ENCODE peak calls at places on chromosomes 12 and 14, in nine cellular contexts. Y is thyroid gland, I is gastrocnemius medialis, J is esophagus squamous epithelium, U is IMR-90, A is ovary, H is body of pancreas, S is transverse colon, O is Peyer's patch. T is an unnamed sample. For H3K4me1, the result is how much of the 10 kb centered on the place peaks cover.

GRCh38 chr14:105117257-105117646 is 51.3 kb downstream of the JAG2 start:
- DNase-seq in Y (no peak), H (no peak), A (no peak), U (no peak), S (no peak), J (no peak), O (no peak), I (no peak), T (no peak)

GRCh38 chr14:101124860-101125259 is 221.3 kb upstream of the RTL1 start:
- DNase-seq in I (no peak), U (no peak), Y (no peak), H (no peak), A (no peak), O (no peak), J (no peak), S (no peak), T (no peak)

GRCh38 chr14:98965061-98965460 is 306.9 kb downstream of the BCL11B start:
- DNase-seq in I (no peak), S (no peak), O (no peak), U (no peak), J (no peak), Y (no peak), H (no peak), A (no peak), T (no peak)

GRCh38 chr12:45863332-45863731 is 127.0 kb downstream of the SCAF11 start:
- DNase-seq in S (no peak), H (no peak), I (no peak), A (no peak), O (no peak), U (no peak), Y (no peak), J (no peak), T (peak)

GRCh38 chr14:102075155-102075554 is 11.7 kb downstream of the HSP90AA1 start:
- DNase-seq in U (no peak), Y (no peak), O (no peak), S (no peak), I (no peak), H (no peak), A (no peak), J (no peak), T (no peak)

GRCh38 chr12:124165695-124166094 is 129.2 kb upstream of the RFLNA start:
- DNase-seq in J (no peak), Y (no peak), I (no peak), U (no peak), H (no peak), A (no peak), S (no peak), O (no peak), T (no peak)

GRCh38 chr12:116551952-116552749 is 7.0 kb upstream of the MAP1LC3B2 start:
- DNase-seq in A (no peak), Y (no peak), H (no peak), J (no peak), S (no peak), I (no peak), O (no peak), U (peak), T (no peak)

GRCh38 chr14:74550071-74550470 is 56.5 kb downstream of the ISCA2 start:
- DNase-seq in U (no peak), H (no peak), S (no peak), I (no peak), J (no peak), O (no peak), A (no peak), Y (no peak), T (no peak)

GRCh38 chr12:15963271-15963670 is 52.1 kb downstream of the DERA start:
- DNase-seq in J (no peak), U (peak), A (no peak), Y (no peak), I (no peak), H (no peak), S (no peak), O (no peak), T (no peak)

GRCh38 chr12:45244561-45245348 is 28.9 kb downstream of the ANO6 start:
- DNase-seq in S (no peak), J (no peak), H (no peak), U (peak), Y (no peak), A (no peak), O (no peak), I (peak), T (no peak)

GRCh38 chr14:96299441-96299840 is 43.4 kb downstream of the BDKRB1 start:
- DNase-seq in O (no peak), Y (no peak), H (no peak), U (no peak), S (no peak), J (no peak), I (no peak), A (no peak), T (no peak)

GRCh38 chr12:70918321-70918720 is 2.2 kb downstream of the PTPRR start:
- DNase-seq in Y (no peak), S (no peak), U (no peak), A (no peak), O (no peak), H (no peak), I (no peak), J (no peak), T (no peak)

GRCh38 chr14:23539209-23539866 is 12.2 kb downstream of the ZFHX2 start:
- DNase-seq in A (peak), S (no peak), I (no peak), Y (no peak), O (no peak), H (peak), J (no peak), U (peak), T (no peak)

GRCh38 chr14:65485516-65485915 is 73.0 kb downstream of the FUT8 start:
- DNase-seq in J (no peak), H (no peak), U (no peak), I (no peak), O (no peak), S (no peak), Y (no peak), A (no peak), T (no peak)

GRCh38 chr12:1691123-1692007 is 495 bp downstream of the ADIPOR2 start:
- DNase-seq in O (peak), Y (peak), H (peak), A (no peak), I (no peak), U (no peak), S (peak), J (no peak), T (peak)

GRCh38 chr14:74763803-74764531 is 851 bp downstream of the YLPM1 start:
- DNase-seq in Y (peak), A (no peak), J (no peak), O (peak), I (no peak), H (peak), U (peak), S (peak), T (peak)

GRCh38 chr12:14946856-14947255 is 8.5 kb upstream of the ERP27 start:
- DNase-seq in J (no peak), O (no peak), A (no peak), S (no peak), Y (no peak), U (no peak), H (no peak), I (no peak), T (no peak)

GRCh38 chr14:67413806-67414769 is 2.1 kb upstream of the PLEK2 start:
- DNase-seq in A (no peak), U (peak), Y (peak), O (no peak), I (no peak), H (no peak), S (no peak), J (no peak), T (peak)

GRCh38 chr14:57080691-57081090 is 188.0 kb downstream of the EXOC5 start:
- DNase-seq in I (no peak), J (no peak), A (no peak), O (no peak), S (no peak), U (no peak), Y (no peak), H (no peak), T (no peak)

GRCh38 chr12:5258966-5259365 is 172.9 kb upstream of the NTF3 start:
- DNase-seq in J (no peak), H (no peak), U (no peak), S (no peak), I (no peak), A (no peak), Y (no peak), O (no peak), T (no peak)

GRCh38 chr12:19712041-19712440 is 272.7 kb downstream of the AEBP2 start:
- DNase-seq in A (no peak), I (no peak), J (no peak), U (peak), Y (no peak), S (no peak), O (no peak), H (no peak), T (no peak)

GRCh38 chr12:99130808-99131538 is 485.9 kb downstream of the APAF1 start:
- DNase-seq in H (no peak), U (no peak), O (no peak), Y (no peak), I (no peak), A (no peak), J (no peak), S (no peak), T (no peak)

GRCh38 chr12:26782372-26783132 is 50.4 kb downstream of the ITPR2 start:
- DNase-seq in H (no peak), O (no peak), I (no peak), A (no peak), U (no peak), J (no peak), S (no peak), Y (no peak), T (no peak)

GRCh38 chr12:132454949-132455418 is 35.0 kb upstream of the FBRSL1 start:
- DNase-seq in U (no peak), Y (no peak), A (peak), O (no peak), J (no peak), S (no peak), H (no peak), I (no peak), T (no peak)

GRCh38 chr12:20415641-20416040 is 47.3 kb downstream of the PDE3A start:
- DNase-seq in J (no peak), Y (no peak), O (no peak), U (no peak), H (no peak), I (no peak), S (no peak), A (no peak), T (no peak)

GRCh38 chr12:68317047-68317667 is 15.0 kb downstream of the MDM1 start:
- DNase-seq in H (peak), U (peak), A (peak), O (peak), S (peak), I (no peak), Y (peak), J (no peak), T (peak)

GRCh38 chr14:39023939-39024871 is 78.8 kb downstream of the SEC23A start:
- DNase-seq in S (peak), H (peak), J (no peak), A (no peak), U (no peak), O (no peak), I (no peak), Y (no peak), T (no peak)

GRCh38 chr14:97456958-97457357 is 659.8 kb downstream of the VRK1 start:
- DNase-seq in H (no peak), Y (no peak), A (no peak), J (no peak), S (no peak), U (no peak), I (no peak), O (no peak), T (no peak)

GRCh38 chr12:124008629-124009028 is 35.6 kb downstream of the ZNF664 start:
- DNase-seq in J (no peak), O (no peak), U (no peak), H (no peak), A (no peak), S (no peak), Y (no peak), I (peak), T (no peak)

GRCh38 chr14:37027188-37027824 is 145.1 kb downstream of the SLC25A21 start:
- DNase-seq in Y (no peak), I (no peak), J (no peak), S (no peak), U (no peak), O (no peak), A (no peak), H (no peak), T (no peak)

GRCh38 chr14:25833341-25834121 is 764.3 kb downstream of the NOVA1 start:
- DNase-seq in Y (no peak), I (no peak), U (no peak), O (no peak), S (peak), J (no peak), A (no peak), H (peak), T (peak)

GRCh38 chr12:120590741-120591407 is 9.7 kb upstream of the POP5 start:
- DNase-seq in A (no peak), O (no peak), I (no peak), U (no peak), H (no peak), S (peak), Y (no peak), J (no peak), T (no peak)

GRCh38 chr12:30953257-30953656 is 26.7 kb downstream of the TSPAN11 start:
- DNase-seq in I (no peak), H (no peak), S (no peak), Y (no peak), A (no peak), J (no peak), U (no peak), O (no peak), T (no peak)

GRCh38 chr14:91416744-91417133 is 881 bp downstream of the CCDC88C start:
- DNase-seq in Y (no peak), U (no peak), A (no peak), O (peak), H (peak), S (peak), J (no peak), I (no peak), T (no peak)

GRCh38 chr12:52515319-52515646 is 4.9 kb downstream of the KRT5 start:
- DNase-seq in H (no peak), U (no peak), J (no peak), O (no peak), S (no peak), A (no peak), I (no peak), Y (no peak), T (no peak)

GRCh38 chr12:25723286-25723685 is 170.2 kb upstream of the LMNTD1 start:
- DNase-seq in O (no peak), A (no peak), H (no peak), U (peak), I (no peak), J (no peak), S (no peak), Y (no peak), T (no peak)

GRCh38 chr12:124105546-124105945 is 132.5 kb downstream of the ZNF664 start:
- DNase-seq in J (no peak), S (no peak), H (no peak), O (no peak), A (no peak), U (no peak), Y (no peak), I (no peak), T (no peak)

DNA sequence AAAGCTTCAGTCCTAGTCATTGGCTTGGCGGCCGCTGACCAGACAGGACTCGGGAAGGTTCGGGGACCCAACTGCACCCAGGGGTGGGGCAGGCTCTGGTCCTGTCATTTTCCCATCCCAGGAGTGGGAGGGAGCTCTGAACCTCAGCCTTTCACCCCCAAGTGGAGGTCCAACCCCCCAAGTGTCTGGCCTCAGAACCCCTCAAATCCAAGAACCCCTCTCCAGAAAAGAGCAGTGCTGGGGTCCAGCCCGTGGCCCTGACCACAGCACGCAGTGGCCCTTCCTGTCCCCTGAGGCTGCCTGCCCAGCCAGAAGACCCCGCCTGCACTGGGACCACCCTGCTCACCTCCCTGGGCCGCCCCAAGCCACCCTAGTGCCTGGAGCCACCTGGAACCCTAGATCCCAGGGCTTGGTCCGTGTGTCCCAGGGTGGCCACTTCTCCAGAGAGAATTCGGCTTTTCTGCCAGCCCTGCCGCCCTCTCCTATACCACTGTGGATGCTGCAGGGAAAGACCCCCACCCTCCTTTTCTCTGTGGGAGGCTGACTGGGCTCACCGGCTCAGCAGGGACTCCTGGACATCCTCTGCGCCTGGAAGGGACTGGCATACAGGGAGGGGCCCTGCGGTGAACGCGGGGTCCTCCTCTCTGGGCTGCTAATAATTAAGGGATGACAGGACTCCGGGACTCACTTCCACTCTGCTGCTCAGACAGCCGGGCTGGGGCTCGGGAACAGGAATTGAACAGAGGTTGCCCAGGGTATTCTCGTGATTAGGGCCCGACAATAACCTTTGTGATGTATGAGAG is 326.9 kb upstream of the SFSWAP start:
- DNase-seq in U (no peak), I (no peak), Y (no peak), O (no peak), J (no peak), H (no peak), A (no peak), S (no peak), T (no peak)
- TF ChIP-seq POLR2A in U (no peak), I (no peak), Y (no peak), O (no peak), J (no peak), H (no peak), A (no peak), S (no peak), T (no peak)

DNA sequence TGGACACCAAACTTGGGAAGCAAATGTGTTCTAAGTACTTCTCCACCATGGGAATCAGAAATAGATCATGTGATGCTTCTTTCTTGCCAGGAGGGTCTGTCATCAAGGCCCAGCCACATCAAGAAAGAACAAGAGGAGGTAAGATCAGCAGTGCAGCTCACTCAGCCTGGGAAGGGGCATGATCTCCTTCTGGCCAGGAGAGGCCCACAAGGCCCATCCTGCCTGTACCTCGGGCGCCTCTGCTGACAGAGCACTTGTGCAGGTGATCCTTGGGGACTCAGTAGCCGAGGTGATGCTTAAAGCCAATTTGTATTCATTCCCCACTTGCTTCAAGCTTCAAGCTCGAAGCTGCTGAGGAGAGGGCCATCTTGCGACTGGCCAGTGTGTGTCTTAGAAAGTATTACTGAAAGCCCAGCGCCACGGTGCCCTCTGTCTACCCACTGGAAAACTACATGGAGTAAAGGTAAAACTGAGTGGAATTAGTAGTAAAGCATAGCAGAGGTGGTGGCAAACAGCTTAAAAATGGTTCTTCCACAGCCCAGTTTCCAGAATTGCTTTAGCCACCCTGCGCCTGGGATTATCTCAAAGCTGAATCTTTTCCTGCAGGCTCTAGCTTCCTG is 26.2 kb downstream of the RTRAF start:
- DNase-seq in J (no peak), A (no peak), S (no peak), H (peak), I (no peak), Y (no peak), O (no peak), U (peak), T (peak)
- TF ChIP-seq CTCF in J (no peak), A (no peak), S (peak), H (peak), I (no peak), Y (peak), O (peak), U (peak), T (peak)

DNA sequence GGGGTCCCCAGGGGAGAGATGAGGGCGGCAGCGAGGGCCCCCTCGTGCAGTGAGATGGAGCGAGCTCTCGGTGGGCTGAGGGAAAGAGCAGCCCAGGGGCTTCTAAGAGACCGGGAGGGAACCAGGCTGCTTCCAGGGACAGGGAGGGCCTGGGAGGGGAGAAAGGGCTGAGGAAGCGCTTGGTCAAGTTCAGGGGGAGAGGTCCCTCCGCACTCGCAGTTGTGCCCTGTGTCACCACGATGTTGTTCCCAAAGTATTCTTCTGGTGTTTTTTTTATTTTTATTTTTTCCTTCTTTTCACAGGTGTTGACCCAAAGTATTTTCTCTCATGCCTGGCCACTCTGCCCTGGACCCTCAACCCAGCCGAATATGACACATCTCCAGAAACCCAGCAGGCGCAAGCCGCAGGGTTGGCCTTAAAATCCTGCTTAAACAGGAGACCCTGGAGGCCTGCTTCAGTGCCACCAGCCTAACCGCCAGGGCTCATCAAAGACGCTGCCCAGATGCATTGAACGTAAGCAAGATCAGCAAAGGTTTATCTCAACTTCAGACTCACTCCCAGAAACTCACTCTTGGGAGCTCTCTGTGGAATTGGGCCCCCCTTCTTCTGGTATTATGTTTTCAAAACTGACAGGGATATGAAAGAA is 16.2 kb downstream of the TNFAIP2 start:
- DNase-seq in A (no peak), O (no peak), J (no peak), H (no peak), S (no peak), U (no peak), I (no peak), Y (no peak), T (no peak)
- H3K4me1 ChIP-seq in A (under half), O (under half), J (under half), H (under half), S (under half), U (under half), I (under half), Y (under half), T (under half)

DNA sequence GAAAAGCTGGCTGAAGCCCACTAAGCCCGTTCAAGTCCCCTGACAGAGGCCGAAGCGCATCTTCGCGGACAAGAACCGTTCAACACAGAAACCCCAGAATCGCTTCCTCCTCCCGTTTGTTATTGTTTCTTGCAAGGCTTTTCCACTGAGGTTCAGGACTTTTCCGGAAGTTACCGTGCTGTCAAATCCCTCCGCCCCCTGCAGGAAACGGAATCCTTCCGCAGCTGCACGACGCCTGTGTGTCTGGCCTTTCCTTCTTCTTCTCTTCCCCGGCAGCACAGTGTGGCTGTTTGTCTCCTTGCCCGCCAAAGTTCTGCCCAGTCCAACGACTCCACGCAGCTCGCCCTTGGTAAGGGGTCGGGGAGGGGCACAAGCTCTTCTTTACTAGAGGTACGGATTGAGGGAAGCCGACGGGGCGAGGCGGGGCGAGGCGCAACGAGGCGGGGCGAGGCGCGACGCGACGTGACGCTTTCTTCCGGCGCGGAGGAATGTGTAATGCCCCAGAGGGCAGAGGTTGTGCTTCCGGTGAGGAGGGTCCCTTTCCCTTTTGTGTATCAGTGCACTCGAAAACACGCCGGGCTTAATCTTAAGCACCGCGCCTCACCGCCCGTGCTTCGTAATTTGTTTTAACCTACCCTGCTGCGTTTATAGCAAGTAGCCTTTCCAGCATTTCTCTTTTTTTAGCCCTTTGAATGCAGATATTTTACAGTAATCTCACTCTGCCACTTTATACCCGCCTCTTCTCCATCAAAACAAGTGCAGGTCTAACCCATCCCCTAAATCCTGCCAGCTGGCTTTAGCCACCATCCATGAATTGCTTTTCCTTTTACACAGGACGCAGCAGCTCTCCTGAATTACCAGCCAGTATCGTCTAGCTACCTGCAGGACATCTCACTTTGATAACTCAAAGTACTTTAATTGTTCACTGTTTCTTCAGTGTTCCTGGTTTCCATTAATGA is at the start of gene KDM5A:
- DNase-seq in O (peak), J (no peak), S (peak), A (peak), Y (peak), I (peak), U (peak), H (peak), T (peak)
- TF ChIP-seq POLR2A in O (peak), J (no peak), S (peak), A (peak), Y (peak), I (peak), U (peak), H (peak), T (peak)

T was measured in adrenal gland.